ENCODE peak calls at places on chromosomes 5 and 9, in eight cellular contexts. One of them, this sample, is unnamed.
A peak's percentile ranks its signal among the peaks of the same experiment; 100 is the strongest.

GRCh38 chr9:91360551-91361293 is 996 bp downstream of the AUH start:
- DNase-seq in effector memory CD4-positive, alpha-beta T cell: no peak
- DNase-seq in OCI-LY7: peak; percentile 27
- DNase-seq in left cardiac atrium: no peak
- DNase-seq in A673: no peak
- DNase-seq in activated CD4-positive, alpha-beta T cell treated with anti-CD3 and anti-CD28 coated beads, Interleukin-2, amount 50 U/mL, for 1 hour: no peak
- DNase-seq in AG08395: no peak
- DNase-seq in stimulated activated CD4-positive, alpha-beta T cell treated with anti-CD3 and anti-CD28 coated beads, Interleukin-12 subunit alpha, Interleukin-12 subunit beta, amount 100 ng/mL, for 48 hours: no peak
- DNase-seq in this sample: no peak

GRCh38 chr9:133528001-133528886 is 3.5 kb upstream of the MYMK start:
- DNase-seq in stimulated activated CD4-positive, alpha-beta T cell treated with anti-CD3 and anti-CD28 coated beads, Interleukin-12 subunit alpha, Interleukin-12 subunit beta, amount 100 ng/mL, for 48 hours: no peak
- DNase-seq in OCI-LY7: no peak
- DNase-seq in effector memory CD4-positive, alpha-beta T cell: no peak
- DNase-seq in A673: no peak
- DNase-seq in left cardiac atrium: no peak
- DNase-seq in activated CD4-positive, alpha-beta T cell treated with anti-CD3 and anti-CD28 coated beads, Interleukin-2, amount 50 U/mL, for 1 hour: no peak
- DNase-seq in AG08395: no peak
- DNase-seq in this sample: no peak

GRCh38 chr9:87714819-87715218 is 11.1 kb upstream of the CTSL start:
- DNase-seq in left cardiac atrium: no peak
- DNase-seq in activated CD4-positive, alpha-beta T cell treated with anti-CD3 and anti-CD28 coated beads, Interleukin-2, amount 50 U/mL, for 1 hour: no peak
- DNase-seq in AG08395: peak; percentile 67
- DNase-seq in stimulated activated CD4-positive, alpha-beta T cell treated with anti-CD3 and anti-CD28 coated beads, Interleukin-12 subunit alpha, Interleukin-12 subunit beta, amount 100 ng/mL, for 48 hours: no peak
- DNase-seq in OCI-LY7: no peak
- DNase-seq in A673: peak; percentile 75
- DNase-seq in effector memory CD4-positive, alpha-beta T cell: no peak
- DNase-seq in this sample: no peak

GRCh38 chr5:79474416-79475173 is 39.3 kb downstream of the HOMER1 start:
- DNase-seq in AG08395: peak; percentile 27
- DNase-seq in effector memory CD4-positive, alpha-beta T cell: no peak
- DNase-seq in activated CD4-positive, alpha-beta T cell treated with anti-CD3 and anti-CD28 coated beads, Interleukin-2, amount 50 U/mL, for 1 hour: no peak
- DNase-seq in stimulated activated CD4-positive, alpha-beta T cell treated with anti-CD3 and anti-CD28 coated beads, Interleukin-12 subunit alpha, Interleukin-12 subunit beta, amount 100 ng/mL, for 48 hours: no peak
- DNase-seq in left cardiac atrium: no peak
- DNase-seq in OCI-LY7: no peak
- DNase-seq in A673: peak; percentile 28
- DNase-seq in this sample: no peak

GRCh38 chr5:79577693-79578092 is 34.5 kb upstream of the TENT2 start:
- DNase-seq in AG08395: no peak
- DNase-seq in activated CD4-positive, alpha-beta T cell treated with anti-CD3 and anti-CD28 coated beads, Interleukin-2, amount 50 U/mL, for 1 hour: no peak
- DNase-seq in left cardiac atrium: no peak
- DNase-seq in effector memory CD4-positive, alpha-beta T cell: no peak
- DNase-seq in stimulated activated CD4-positive, alpha-beta T cell treated with anti-CD3 and anti-CD28 coated beads, Interleukin-12 subunit alpha, Interleukin-12 subunit beta, amount 100 ng/mL, for 48 hours: no peak
- DNase-seq in OCI-LY7: no peak
- DNase-seq in A673: no peak
- DNase-seq in this sample: no peak

GRCh38 chr9:124066783-124067563 is 55.4 kb downstream of the LHX2 start:
- DNase-seq in activated CD4-positive, alpha-beta T cell treated with anti-CD3 and anti-CD28 coated beads, Interleukin-2, amount 50 U/mL, for 1 hour: no peak
- DNase-seq in A673: no peak
- DNase-seq in left cardiac atrium: no peak
- DNase-seq in effector memory CD4-positive, alpha-beta T cell: no peak
- DNase-seq in stimulated activated CD4-positive, alpha-beta T cell treated with anti-CD3 and anti-CD28 coated beads, Interleukin-12 subunit alpha, Interleukin-12 subunit beta, amount 100 ng/mL, for 48 hours: no peak
- DNase-seq in OCI-LY7: no peak
- DNase-seq in AG08395: no peak
- DNase-seq in this sample: no peak

GRCh38 chr5:61519728-61520277 is 187.7 kb downstream of the ZSWIM6 start:
- DNase-seq in OCI-LY7: no peak
- DNase-seq in left cardiac atrium: no peak
- DNase-seq in activated CD4-positive, alpha-beta T cell treated with anti-CD3 and anti-CD28 coated beads, Interleukin-2, amount 50 U/mL, for 1 hour: no peak
- DNase-seq in stimulated activated CD4-positive, alpha-beta T cell treated with anti-CD3 and anti-CD28 coated beads, Interleukin-12 subunit alpha, Interleukin-12 subunit beta, amount 100 ng/mL, for 48 hours: no peak
- DNase-seq in effector memory CD4-positive, alpha-beta T cell: no peak
- DNase-seq in A673: no peak
- DNase-seq in AG08395: no peak
- DNase-seq in this sample: no peak

GRCh38 chr9:91415290-91415689 is 8.3 kb downstream of the NFIL3 start:
- DNase-seq in AG08395: no peak
- DNase-seq in left cardiac atrium: no peak
- DNase-seq in activated CD4-positive, alpha-beta T cell treated with anti-CD3 and anti-CD28 coated beads, Interleukin-2, amount 50 U/mL, for 1 hour: no peak
- DNase-seq in stimulated activated CD4-positive, alpha-beta T cell treated with anti-CD3 and anti-CD28 coated beads, Interleukin-12 subunit alpha, Interleukin-12 subunit beta, amount 100 ng/mL, for 48 hours: no peak
- DNase-seq in A673: no peak
- DNase-seq in effector memory CD4-positive, alpha-beta T cell: no peak
- DNase-seq in OCI-LY7: no peak
- DNase-seq in this sample: no peak

GRCh38 chr5:31106742-31107546 is 86.5 kb upstream of the CDH6 start:
- DNase-seq in AG08395: peak; percentile 4
- DNase-seq in OCI-LY7: no peak
- DNase-seq in activated CD4-positive, alpha-beta T cell treated with anti-CD3 and anti-CD28 coated beads, Interleukin-2, amount 50 U/mL, for 1 hour: no peak
- DNase-seq in stimulated activated CD4-positive, alpha-beta T cell treated with anti-CD3 and anti-CD28 coated beads, Interleukin-12 subunit alpha, Interleukin-12 subunit beta, amount 100 ng/mL, for 48 hours: no peak
- DNase-seq in left cardiac atrium: no peak
- DNase-seq in effector memory CD4-positive, alpha-beta T cell: no peak
- DNase-seq in A673: peak; percentile 82
- DNase-seq in this sample: no peak

GRCh38 chr9:27572918-27573698 is at the start of gene C9orf72:
- DNase-seq in stimulated activated CD4-positive, alpha-beta T cell treated with anti-CD3 and anti-CD28 coated beads, Interleukin-12 subunit alpha, Interleukin-12 subunit beta, amount 100 ng/mL, for 48 hours: peak; percentile 77
- DNase-seq in effector memory CD4-positive, alpha-beta T cell: peak; percentile 81
- DNase-seq in AG08395: peak; percentile 86
- DNase-seq in OCI-LY7: peak; percentile 80
- DNase-seq in A673: peak; percentile 48
- DNase-seq in activated CD4-positive, alpha-beta T cell treated with anti-CD3 and anti-CD28 coated beads, Interleukin-2, amount 50 U/mL, for 1 hour: peak; percentile 86
- DNase-seq in left cardiac atrium: peak; percentile 82
- DNase-seq in this sample: peak; percentile 71

GRCh38 chr5:10832421-10832820 is 71.4 kb upstream of the DAP start:
- DNase-seq in A673: no peak
- DNase-seq in AG08395: no peak
- DNase-seq in OCI-LY7: no peak
- DNase-seq in stimulated activated CD4-positive, alpha-beta T cell treated with anti-CD3 and anti-CD28 coated beads, Interleukin-12 subunit alpha, Interleukin-12 subunit beta, amount 100 ng/mL, for 48 hours: no peak
- DNase-seq in left cardiac atrium: no peak
- DNase-seq in activated CD4-positive, alpha-beta T cell treated with anti-CD3 and anti-CD28 coated beads, Interleukin-2, amount 50 U/mL, for 1 hour: no peak
- DNase-seq in effector memory CD4-positive, alpha-beta T cell: no peak
- DNase-seq in this sample: no peak

GRCh38 chr9:115946530-115946929 is 207.1 kb upstream of the PAPPA start:
- DNase-seq in AG08395: no peak
- DNase-seq in effector memory CD4-positive, alpha-beta T cell: no peak
- DNase-seq in A673: no peak
- DNase-seq in stimulated activated CD4-positive, alpha-beta T cell treated with anti-CD3 and anti-CD28 coated beads, Interleukin-12 subunit alpha, Interleukin-12 subunit beta, amount 100 ng/mL, for 48 hours: no peak
- DNase-seq in OCI-LY7: no peak
- DNase-seq in activated CD4-positive, alpha-beta T cell treated with anti-CD3 and anti-CD28 coated beads, Interleukin-2, amount 50 U/mL, for 1 hour: no peak
- DNase-seq in left cardiac atrium: no peak
- DNase-seq in this sample: no peak

GRCh38 chr5:11384441-11385250 is 519.6 kb downstream of the CTNND2 start:
- DNase-seq in AG08395: no peak
- DNase-seq in A673: no peak
- DNase-seq in stimulated activated CD4-positive, alpha-beta T cell treated with anti-CD3 and anti-CD28 coated beads, Interleukin-12 subunit alpha, Interleukin-12 subunit beta, amount 100 ng/mL, for 48 hours: no peak
- DNase-seq in activated CD4-positive, alpha-beta T cell treated with anti-CD3 and anti-CD28 coated beads, Interleukin-2, amount 50 U/mL, for 1 hour: no peak
- DNase-seq in left cardiac atrium: peak; percentile 25
- DNase-seq in effector memory CD4-positive, alpha-beta T cell: no peak
- DNase-seq in OCI-LY7: no peak
- DNase-seq in this sample: no peak

GRCh38 chr5:56908942-56909293 is 478 bp upstream of the SETD9 start:
- DNase-seq in OCI-LY7: no peak
- DNase-seq in left cardiac atrium: peak; percentile 81
- DNase-seq in stimulated activated CD4-positive, alpha-beta T cell treated with anti-CD3 and anti-CD28 coated beads, Interleukin-12 subunit alpha, Interleukin-12 subunit beta, amount 100 ng/mL, for 48 hours: no peak
- DNase-seq in effector memory CD4-positive, alpha-beta T cell: no peak
- DNase-seq in AG08395: peak; percentile 69
- DNase-seq in activated CD4-positive, alpha-beta T cell treated with anti-CD3 and anti-CD28 coated beads, Interleukin-2, amount 50 U/mL, for 1 hour: no peak
- DNase-seq in A673: no peak
- DNase-seq in this sample: no peak

GRCh38 chr5:58348996-58349728 is 110.7 kb downstream of the PLK2 start:
- DNase-seq in effector memory CD4-positive, alpha-beta T cell: no peak
- DNase-seq in activated CD4-positive, alpha-beta T cell treated with anti-CD3 and anti-CD28 coated beads, Interleukin-2, amount 50 U/mL, for 1 hour: no peak
- DNase-seq in AG08395: no peak
- DNase-seq in left cardiac atrium: no peak
- DNase-seq in OCI-LY7: no peak
- DNase-seq in A673: no peak
- DNase-seq in stimulated activated CD4-positive, alpha-beta T cell treated with anti-CD3 and anti-CD28 coated beads, Interleukin-12 subunit alpha, Interleukin-12 subunit beta, amount 100 ng/mL, for 48 hours: no peak
- DNase-seq in this sample: no peak

GRCh38 chr9:111039203-111039907 is 1.1 kb upstream of the LPAR1 start:
- DNase-seq in stimulated activated CD4-positive, alpha-beta T cell treated with anti-CD3 and anti-CD28 coated beads, Interleukin-12 subunit alpha, Interleukin-12 subunit beta, amount 100 ng/mL, for 48 hours: no peak
- DNase-seq in activated CD4-positive, alpha-beta T cell treated with anti-CD3 and anti-CD28 coated beads, Interleukin-2, amount 50 U/mL, for 1 hour: no peak
- DNase-seq in OCI-LY7: no peak
- DNase-seq in A673: no peak
- DNase-seq in effector memory CD4-positive, alpha-beta T cell: no peak
- DNase-seq in AG08395: no peak
- DNase-seq in left cardiac atrium: no peak
- DNase-seq in this sample: no peak

GRCh38 chr5:1216211-1216917 is 8.8 kb upstream of the SLC6A18 start:
- DNase-seq in activated CD4-positive, alpha-beta T cell treated with anti-CD3 and anti-CD28 coated beads, Interleukin-2, amount 50 U/mL, for 1 hour: no peak
- DNase-seq in OCI-LY7: no peak
- DNase-seq in AG08395: no peak
- DNase-seq in stimulated activated CD4-positive, alpha-beta T cell treated with anti-CD3 and anti-CD28 coated beads, Interleukin-12 subunit alpha, Interleukin-12 subunit beta, amount 100 ng/mL, for 48 hours: no peak
- DNase-seq in left cardiac atrium: no peak
- DNase-seq in A673: no peak
- DNase-seq in effector memory CD4-positive, alpha-beta T cell: no peak
- DNase-seq in this sample: no peak

GRCh38 chr9:42386477-42386876 is 203.0 kb downstream of the SPATA31A6 start:
- DNase-seq in OCI-LY7: no peak
- DNase-seq in activated CD4-positive, alpha-beta T cell treated with anti-CD3 and anti-CD28 coated beads, Interleukin-2, amount 50 U/mL, for 1 hour: no peak
- DNase-seq in left cardiac atrium: no peak
- DNase-seq in stimulated activated CD4-positive, alpha-beta T cell treated with anti-CD3 and anti-CD28 coated beads, Interleukin-12 subunit alpha, Interleukin-12 subunit beta, amount 100 ng/mL, for 48 hours: no peak
- DNase-seq in effector memory CD4-positive, alpha-beta T cell: no peak
- DNase-seq in A673: no peak
- DNase-seq in AG08395: no peak
- DNase-seq in this sample: no peak

GRCh38 chr5:150082889-150083288 is 3.5 kb downstream of the CSF1R start:
- DNase-seq in AG08395: no peak
- DNase-seq in stimulated activated CD4-positive, alpha-beta T cell treated with anti-CD3 and anti-CD28 coated beads, Interleukin-12 subunit alpha, Interleukin-12 subunit beta, amount 100 ng/mL, for 48 hours: no peak
- DNase-seq in effector memory CD4-positive, alpha-beta T cell: no peak
- DNase-seq in left cardiac atrium: no peak
- DNase-seq in OCI-LY7: no peak
- DNase-seq in activated CD4-positive, alpha-beta T cell treated with anti-CD3 and anti-CD28 coated beads, Interleukin-2, amount 50 U/mL, for 1 hour: no peak
- DNase-seq in A673: no peak
- DNase-seq in this sample: peak; percentile 72

GRCh38 chr9:136051568-136052432 is 43.3 kb downstream of the NACC2 start:
- DNase-seq in AG08395: peak; percentile 89
- DNase-seq in A673: peak; percentile 96
- DNase-seq in stimulated activated CD4-positive, alpha-beta T cell treated with anti-CD3 and anti-CD28 coated beads, Interleukin-12 subunit alpha, Interleukin-12 subunit beta, amount 100 ng/mL, for 48 hours: no peak
- DNase-seq in OCI-LY7: no peak
- DNase-seq in activated CD4-positive, alpha-beta T cell treated with anti-CD3 and anti-CD28 coated beads, Interleukin-2, amount 50 U/mL, for 1 hour: peak; percentile 17
- DNase-seq in left cardiac atrium: peak; percentile 64
- DNase-seq in effector memory CD4-positive, alpha-beta T cell: no peak
- DNase-seq in this sample: peak; percentile 21

GRCh38 chr5:39205550-39205949 is 13.8 kb downstream of the FYB1 start:
- DNase-seq in left cardiac atrium: no peak
- DNase-seq in AG08395: no peak
- DNase-seq in A673: no peak
- DNase-seq in activated CD4-positive, alpha-beta T cell treated with anti-CD3 and anti-CD28 coated beads, Interleukin-2, amount 50 U/mL, for 1 hour: no peak
- DNase-seq in stimulated activated CD4-positive, alpha-beta T cell treated with anti-CD3 and anti-CD28 coated beads, Interleukin-12 subunit alpha, Interleukin-12 subunit beta, amount 100 ng/mL, for 48 hours: no peak
- DNase-seq in OCI-LY7: no peak
- DNase-seq in effector memory CD4-positive, alpha-beta T cell: no peak
- DNase-seq in this sample: no peak

GRCh38 chr5:61177716-61178115 is 15.4 kb upstream of the SMIM15 start:
- DNase-seq in left cardiac atrium: no peak
- DNase-seq in activated CD4-positive, alpha-beta T cell treated with anti-CD3 and anti-CD28 coated beads, Interleukin-2, amount 50 U/mL, for 1 hour: no peak
- DNase-seq in stimulated activated CD4-positive, alpha-beta T cell treated with anti-CD3 and anti-CD28 coated beads, Interleukin-12 subunit alpha, Interleukin-12 subunit beta, amount 100 ng/mL, for 48 hours: no peak
- DNase-seq in A673: no peak
- DNase-seq in OCI-LY7: no peak
- DNase-seq in AG08395: no peak
- DNase-seq in effector memory CD4-positive, alpha-beta T cell: no peak
- DNase-seq in this sample: no peak

GRCh38 chr9:106962615-106963363 is 99.8 kb downstream of the ZNF462 start:
- DNase-seq in AG08395: no peak
- DNase-seq in effector memory CD4-positive, alpha-beta T cell: no peak
- DNase-seq in OCI-LY7: no peak
- DNase-seq in stimulated activated CD4-positive, alpha-beta T cell treated with anti-CD3 and anti-CD28 coated beads, Interleukin-12 subunit alpha, Interleukin-12 subunit beta, amount 100 ng/mL, for 48 hours: no peak
- DNase-seq in A673: no peak
- DNase-seq in activated CD4-positive, alpha-beta T cell treated with anti-CD3 and anti-CD28 coated beads, Interleukin-2, amount 50 U/mL, for 1 hour: no peak
- DNase-seq in left cardiac atrium: peak; percentile 41
- DNase-seq in this sample: no peak

GRCh38 chr5:31144364-31144763 is 49.1 kb upstream of the CDH6 start:
- DNase-seq in left cardiac atrium: no peak
- DNase-seq in A673: no peak
- DNase-seq in stimulated activated CD4-positive, alpha-beta T cell treated with anti-CD3 and anti-CD28 coated beads, Interleukin-12 subunit alpha, Interleukin-12 subunit beta, amount 100 ng/mL, for 48 hours: no peak
- DNase-seq in OCI-LY7: no peak
- DNase-seq in effector memory CD4-positive, alpha-beta T cell: no peak
- DNase-seq in activated CD4-positive, alpha-beta T cell treated with anti-CD3 and anti-CD28 coated beads, Interleukin-2, amount 50 U/mL, for 1 hour: no peak
- DNase-seq in AG08395: no peak
- DNase-seq in this sample: peak; percentile 34

GRCh38 chr9:27701664-27702063 is 128.4 kb upstream of the C9orf72 start:
- DNase-seq in AG08395: no peak
- DNase-seq in activated CD4-positive, alpha-beta T cell treated with anti-CD3 and anti-CD28 coated beads, Interleukin-2, amount 50 U/mL, for 1 hour: no peak
- DNase-seq in left cardiac atrium: peak; percentile 21
- DNase-seq in A673: peak; percentile 41
- DNase-seq in OCI-LY7: no peak
- DNase-seq in stimulated activated CD4-positive, alpha-beta T cell treated with anti-CD3 and anti-CD28 coated beads, Interleukin-12 subunit alpha, Interleukin-12 subunit beta, amount 100 ng/mL, for 48 hours: no peak
- DNase-seq in effector memory CD4-positive, alpha-beta T cell: no peak
- DNase-seq in this sample: no peak

This sample was measured in GDM1.